ENCODE peak calls at places on chromosomes 16 and 17, in nine cellular contexts. One of them, this sample, is unnamed.

GRCh38 chr16:66262253-66263167 is 104.0 kb upstream of the CDH5 start:
- DNase-seq in EH: peak; percentile 55
- DNase-seq in fibroblast of villous mesenchyme: peak; percentile 84
- DNase-seq in lung microvascular endothelial cell: no peak
- DNase-seq in heart left ventricle: peak; percentile 61
- DNase-seq in fibroblast of the aortic adventitia: peak; percentile 72
- DNase-seq in effector memory CD4-positive, alpha-beta T cell: no peak
- DNase-seq in cardiac fibroblast: no peak
- DNase-seq in SK-MEL-5: no peak
- DNase-seq in this sample: no peak

GRCh38 chr16:10577305-10578202 is 2.8 kb downstream of the EMP2 start:
- DNase-seq in EH: peak; percentile 77
- DNase-seq in fibroblast of villous mesenchyme: no peak
- DNase-seq in lung microvascular endothelial cell: peak; percentile 15
- DNase-seq in heart left ventricle: peak; percentile 81
- DNase-seq in fibroblast of the aortic adventitia: peak; percentile 48
- DNase-seq in effector memory CD4-positive, alpha-beta T cell: no peak
- DNase-seq in cardiac fibroblast: no peak
- DNase-seq in SK-MEL-5: no peak
- DNase-seq in this sample: no peak

GRCh38 chr17:60086822-60087591 is 8.3 kb upstream of the HEATR6 start:
- DNase-seq in EH: peak; percentile 89
- DNase-seq in fibroblast of villous mesenchyme: peak; percentile 63
- DNase-seq in lung microvascular endothelial cell: peak; percentile 51
- DNase-seq in heart left ventricle: no peak
- DNase-seq in fibroblast of the aortic adventitia: peak; percentile 71
- DNase-seq in effector memory CD4-positive, alpha-beta T cell: no peak
- DNase-seq in cardiac fibroblast: peak; percentile 86
- DNase-seq in SK-MEL-5: no peak
- DNase-seq in this sample: peak; percentile 26

GRCh38 chr16:71515026-71515425 is 11.2 kb upstream of the CHST4 start:
- DNase-seq in EH: no peak
- DNase-seq in fibroblast of villous mesenchyme: no peak
- DNase-seq in lung microvascular endothelial cell: no peak
- DNase-seq in heart left ventricle: no peak
- DNase-seq in fibroblast of the aortic adventitia: no peak
- DNase-seq in effector memory CD4-positive, alpha-beta T cell: no peak
- DNase-seq in cardiac fibroblast: no peak
- DNase-seq in SK-MEL-5: no peak
- DNase-seq in this sample: no peak

GRCh38 chr17:13584701-13585080 is 17.0 kb downstream of the HS3ST3A1 start:
- DNase-seq in EH: peak; percentile 54
- DNase-seq in fibroblast of villous mesenchyme: peak; percentile 27
- DNase-seq in lung microvascular endothelial cell: no peak
- DNase-seq in heart left ventricle: no peak
- DNase-seq in fibroblast of the aortic adventitia: peak; percentile 19
- DNase-seq in effector memory CD4-positive, alpha-beta T cell: no peak
- DNase-seq in cardiac fibroblast: peak; percentile 57
- DNase-seq in SK-MEL-5: no peak
- DNase-seq in this sample: no peak

GRCh38 chr17:55742272-55743102 is 8.4 kb upstream of the PCTP start:
- DNase-seq in EH: no peak
- DNase-seq in fibroblast of villous mesenchyme: no peak
- DNase-seq in lung microvascular endothelial cell: no peak
- DNase-seq in heart left ventricle: no peak
- DNase-seq in fibroblast of the aortic adventitia: no peak
- DNase-seq in effector memory CD4-positive, alpha-beta T cell: no peak
- DNase-seq in cardiac fibroblast: no peak
- DNase-seq in SK-MEL-5: no peak
- DNase-seq in this sample: no peak

GRCh38 chr16:52677487-52677886 is 130.5 kb upstream of the TOX3 start:
- DNase-seq in EH: no peak
- DNase-seq in fibroblast of villous mesenchyme: no peak
- DNase-seq in lung microvascular endothelial cell: no peak
- DNase-seq in heart left ventricle: no peak
- DNase-seq in fibroblast of the aortic adventitia: no peak
- DNase-seq in effector memory CD4-positive, alpha-beta T cell: no peak
- DNase-seq in cardiac fibroblast: no peak
- DNase-seq in SK-MEL-5: no peak
- DNase-seq in this sample: no peak

GRCh38 chr17:81685108-81685507 is 1.3 kb downstream of the HGS start:
- DNase-seq in EH: peak; percentile 74
- DNase-seq in fibroblast of villous mesenchyme: peak; percentile 39
- DNase-seq in lung microvascular endothelial cell: peak; percentile 69
- DNase-seq in heart left ventricle: no peak
- DNase-seq in fibroblast of the aortic adventitia: peak; percentile 41
- DNase-seq in effector memory CD4-positive, alpha-beta T cell: no peak
- DNase-seq in cardiac fibroblast: peak; percentile 82
- DNase-seq in SK-MEL-5: peak; percentile 53
- DNase-seq in this sample: peak; percentile 60

GRCh38 chr16:11076259-11077018 is 132.1 kb downstream of the CLEC16A start:
- DNase-seq in EH: no peak
- DNase-seq in fibroblast of villous mesenchyme: peak; percentile 55
- DNase-seq in lung microvascular endothelial cell: no peak
- DNase-seq in heart left ventricle: no peak
- DNase-seq in fibroblast of the aortic adventitia: no peak
- DNase-seq in effector memory CD4-positive, alpha-beta T cell: no peak
- DNase-seq in cardiac fibroblast: no peak
- DNase-seq in SK-MEL-5: no peak
- DNase-seq in this sample: no peak

This sample was measured in dermis blood vessel endothelial cell.